ENCODE peak calls at places on chromosomes 2 and 18, in four cellular contexts. One of them, this sample, is unnamed.

GRCh38 chr2:8636041-8636491 is 45.8 kb upstream of the ID2 start:
- DNase-seq in SK-N-SH: no peak
- DNase-seq in HepG2: no peak
- DNase-seq in K562: no peak
- DNase-seq in this sample: no peak

GRCh38 chr2:171083426-171083825 is 77.3 kb downstream of the TLK1 start:
- DNase-seq in K562: no peak
- DNase-seq in HepG2: no peak
- DNase-seq in SK-N-SH: no peak
- DNase-seq in this sample: no peak

GRCh38 chr2:19072161-19072560 is 286.3 kb downstream of the OSR1 start:
- DNase-seq in HepG2: no peak
- DNase-seq in SK-N-SH: no peak
- DNase-seq in K562: no peak
- DNase-seq in this sample: no peak

GRCh38 chr2:122329266-122329665 is 573.8 kb downstream of the TSN start:
- DNase-seq in HepG2: no peak
- DNase-seq in SK-N-SH: no peak
- DNase-seq in K562: no peak
- DNase-seq in this sample: no peak

GRCh38 chr2:58291726-58292430 is 50.8 kb upstream of the FANCL start:
- DNase-seq in SK-N-SH: no peak
- DNase-seq in HepG2: no peak
- DNase-seq in K562: no peak
- DNase-seq in this sample: no peak

GRCh38 chr18:23071285-23071684 is 64.0 kb upstream of the CABLES1 start:
- DNase-seq in SK-N-SH: no peak
- DNase-seq in K562: no peak
- DNase-seq in HepG2: no peak
- DNase-seq in this sample: peak; percentile 83

GRCh38 chr2:23204650-23205049 is 180.3 kb upstream of the KLHL29 start:
- DNase-seq in SK-N-SH: no peak
- DNase-seq in K562: no peak
- DNase-seq in HepG2: no peak
- DNase-seq in this sample: no peak

GRCh38 chr2:65566617-65567016 is 134.2 kb upstream of the SPRED2 start:
- DNase-seq in HepG2: no peak
- DNase-seq in SK-N-SH: no peak
- DNase-seq in K562: no peak
- DNase-seq in this sample: no peak

GRCh38 chr2:43707255-43707654 is 31.0 kb upstream of the C1GALT1C1L start:
- DNase-seq in K562: peak; percentile 65
- DNase-seq in SK-N-SH: no peak
- DNase-seq in HepG2: no peak
- DNase-seq in this sample: no peak

GRCh38 chr18:24930478-24930877 is 421.5 kb downstream of the ZNF521 start:
- DNase-seq in K562: no peak
- DNase-seq in HepG2: no peak
- DNase-seq in SK-N-SH: no peak
- DNase-seq in this sample: no peak

GRCh38 chr2:233354971-233355574 is 779 bp downstream of the DGKD start:
- DNase-seq in HepG2: no peak
- DNase-seq in SK-N-SH: peak; percentile 64
- DNase-seq in K562: no peak
- DNase-seq in this sample: peak; percentile 28

GRCh38 chr2:227783404-227784138 is 30.1 kb upstream of the CCL20 start:
- DNase-seq in K562: no peak
- DNase-seq in SK-N-SH: no peak
- DNase-seq in HepG2: no peak
- DNase-seq in this sample: no peak

GRCh38 chr2:223692227-223692947 is 90.2 kb upstream of the SCG2 start:
- DNase-seq in SK-N-SH: peak; percentile 55
- DNase-seq in HepG2: peak; percentile 54
- DNase-seq in K562: peak; percentile 30
- DNase-seq in this sample: no peak

GRCh38 chr2:222817628-222818027 is 43.2 kb upstream of the ACSL3 start:
- DNase-seq in HepG2: peak; percentile 34
- DNase-seq in K562: no peak
- DNase-seq in SK-N-SH: no peak
- DNase-seq in this sample: no peak

GRCh38 chr18:55688066-55688465 is 100.1 kb upstream of the TCF4 start:
- DNase-seq in K562: no peak
- DNase-seq in SK-N-SH: no peak
- DNase-seq in HepG2: no peak
- DNase-seq in this sample: no peak

GRCh38 chr2:74290466-74291216 is 52.6 kb downstream of the SLC4A5 start:
- DNase-seq in K562: no peak
- DNase-seq in HepG2: no peak
- DNase-seq in SK-N-SH: no peak
- DNase-seq in this sample: no peak

GRCh38 chr2:140551291-140551690 is 1579.5 kb downstream of the LRP1B start:
- DNase-seq in K562: no peak
- DNase-seq in SK-N-SH: no peak
- DNase-seq in HepG2: no peak
- DNase-seq in this sample: no peak

GRCh38 chr2:188984680-188985079 is 10.5 kb downstream of the COL3A1 start:
- DNase-seq in K562: no peak
- DNase-seq in HepG2: no peak
- DNase-seq in SK-N-SH: no peak
- DNase-seq in this sample: no peak

GRCh38 chr2:161166538-161167409 is 6.5 kb downstream of the TANK start:
- DNase-seq in SK-N-SH: no peak
- DNase-seq in K562: no peak
- DNase-seq in HepG2: peak; percentile 74
- DNase-seq in this sample: no peak

GRCh38 chr2:240524963-240525718 is 32.6 kb downstream of the ANKMY1 start:
- DNase-seq in SK-N-SH: no peak
- DNase-seq in HepG2: no peak
- DNase-seq in K562: no peak
- DNase-seq in this sample: peak; percentile 47

GRCh38 chr2:7567646-7568045 is 650.4 kb downstream of the RNF144A start:
- DNase-seq in SK-N-SH: no peak
- DNase-seq in HepG2: no peak
- DNase-seq in K562: no peak
- DNase-seq in this sample: no peak

GRCh38 chr2:9030190-9030589 is 26.7 kb upstream of the MBOAT2 start:
- DNase-seq in K562: no peak
- DNase-seq in HepG2: no peak
- DNase-seq in SK-N-SH: no peak
- DNase-seq in this sample: no peak

GRCh38 chr2:191878576-191879298 is 31.8 kb upstream of the CAVIN2 start:
- DNase-seq in HepG2: no peak
- DNase-seq in SK-N-SH: no peak
- DNase-seq in K562: no peak
- DNase-seq in this sample: no peak

GRCh38 chr2:20650412-20650879 is 452 bp downstream of the HS1BP3 start:
- DNase-seq in HepG2: no peak
- DNase-seq in K562: no peak
- DNase-seq in SK-N-SH: peak; percentile 85
- DNase-seq in this sample: peak; percentile 38

GRCh38 chr2:159362816-159363251 is 76.3 kb upstream of the WDSUB1 start:
- DNase-seq in HepG2: peak; percentile 12
- DNase-seq in K562: no peak
- DNase-seq in SK-N-SH: no peak
- DNase-seq in this sample: peak; percentile 57

GRCh38 chr18:2856499-2856898 is 9.7 kb downstream of the EMILIN2 start:
- DNase-seq in HepG2: no peak
- DNase-seq in SK-N-SH: no peak
- DNase-seq in K562: no peak
- DNase-seq in this sample: peak; percentile 43

GRCh38 chr2:23603156-23603555 is 218.2 kb downstream of the KLHL29 start:
- DNase-seq in SK-N-SH: no peak
- DNase-seq in HepG2: no peak
- DNase-seq in K562: no peak
- DNase-seq in this sample: no peak

GRCh38 chr2:187297806-187298205 is 150.2 kb downstream of the CALCRL start:
- DNase-seq in HepG2: no peak
- DNase-seq in SK-N-SH: no peak
- DNase-seq in K562: no peak
- DNase-seq in this sample: no peak

GRCh38 chr2:113791697-113792590 is 35.5 kb upstream of the SLC35F5 start:
- DNase-seq in SK-N-SH: no peak
- DNase-seq in HepG2: no peak
- DNase-seq in K562: no peak
- DNase-seq in this sample: no peak

GRCh38 chr18:76544511-76545350 is 49.7 kb upstream of the ZNF516 start:
- DNase-seq in SK-N-SH: no peak
- DNase-seq in K562: no peak
- DNase-seq in HepG2: no peak
- DNase-seq in this sample: no peak

GRCh38 chr2:150371066-150371812 is 116.2 kb downstream of the RND3 start:
- DNase-seq in HepG2: no peak
- DNase-seq in K562: no peak
- DNase-seq in SK-N-SH: no peak
- DNase-seq in this sample: no peak

GRCh38 chr2:46073540-46074018 is 223.6 kb upstream of the EPAS1 start:
- DNase-seq in K562: no peak
- DNase-seq in SK-N-SH: peak; percentile 74
- DNase-seq in HepG2: peak; percentile 39
- DNase-seq in this sample: no peak

GRCh38 chr2:111171337-111171930 is 50.7 kb downstream of the BCL2L11 start:
- DNase-seq in HepG2: no peak
- DNase-seq in SK-N-SH: no peak
- DNase-seq in K562: no peak
- DNase-seq in this sample: no peak

GRCh38 chr2:157058161-157058560 is 199.3 kb upstream of the GALNT5 start:
- DNase-seq in SK-N-SH: no peak
- DNase-seq in K562: no peak
- DNase-seq in HepG2: no peak
- DNase-seq in this sample: no peak

GRCh38 chr2:157053876-157054275 is 203.6 kb upstream of the GALNT5 start:
- DNase-seq in HepG2: no peak
- DNase-seq in K562: no peak
- DNase-seq in SK-N-SH: no peak
- DNase-seq in this sample: no peak

GRCh38 chr2:157056200-157056676 is 201.3 kb upstream of the GALNT5 start:
- DNase-seq in HepG2: peak; percentile 69
- DNase-seq in SK-N-SH: no peak
- DNase-seq in K562: no peak
- DNase-seq in this sample: no peak

GRCh38 chr2:157052685-157053224 is 204.8 kb upstream of the GALNT5 start:
- DNase-seq in SK-N-SH: no peak
- DNase-seq in HepG2: peak; percentile 91
- DNase-seq in K562: no peak
- DNase-seq in this sample: no peak

DNA sequence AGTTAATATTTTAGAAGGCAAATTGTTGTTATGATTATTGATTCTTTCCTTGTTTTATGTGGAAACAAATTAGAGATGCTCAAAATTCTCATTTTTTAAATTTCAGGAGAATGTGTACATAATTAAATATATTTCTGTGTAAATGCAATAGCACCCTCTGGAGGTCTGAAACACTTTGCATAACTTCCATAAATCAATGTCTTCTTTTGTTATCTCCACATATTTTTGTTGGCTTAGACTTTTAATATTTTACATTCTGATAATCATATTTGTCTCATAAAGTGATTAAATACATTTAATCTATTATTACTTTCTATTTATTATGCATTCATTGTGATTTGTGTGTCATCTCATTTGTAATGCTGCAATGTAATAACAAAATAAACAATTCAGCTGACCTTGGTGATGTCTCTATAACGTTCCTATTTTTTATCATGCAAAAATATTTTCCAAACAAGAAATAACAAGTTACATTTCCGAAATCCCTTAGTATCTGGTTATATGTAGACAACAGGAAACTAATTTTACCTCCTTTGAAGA is 201.8 kb upstream of the GALNT5 start:
- DNase-seq in HepG2: peak; percentile 27
- DNase-seq in SK-N-SH: no peak
- DNase-seq in K562: peak; percentile 9
- DNase-seq in this sample: no peak
- TF ChIP-seq CTCF in HepG2: peak; percentile 18
- TF ChIP-seq CTCF in SK-N-SH: peak; percentile 80
- TF ChIP-seq CTCF in K562: peak; percentile 14
- TF ChIP-seq CTCF in this sample: no peak

DNA sequence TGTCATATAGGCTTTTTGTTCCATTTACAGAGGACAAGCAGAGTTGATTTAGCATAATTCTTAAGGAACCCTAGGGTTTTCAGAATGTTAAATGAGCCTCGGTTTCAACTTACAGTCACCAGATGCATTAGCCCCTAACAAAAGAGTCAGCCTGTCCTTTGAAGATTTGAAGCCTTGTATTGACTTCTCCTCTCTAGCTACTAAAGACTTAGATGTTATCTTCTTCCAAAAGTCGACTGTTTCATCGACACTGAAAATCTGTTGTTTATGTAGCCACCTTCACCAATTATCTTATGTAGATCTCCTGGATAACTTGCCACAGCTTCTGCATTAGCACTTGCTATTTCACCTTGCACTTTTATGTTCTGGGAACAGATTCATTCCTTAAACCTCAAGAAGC is 31.6 kb upstream of the SOX11 start:
- DNase-seq in HepG2: no peak
- DNase-seq in SK-N-SH: no peak
- DNase-seq in K562: no peak
- DNase-seq in this sample: no peak
- TF ChIP-seq GABPA in HepG2: no peak
- TF ChIP-seq GABPA in SK-N-SH: no peak
- TF ChIP-seq GABPA in K562: no peak
- TF ChIP-seq GABPA in this sample: no peak

GRCh38 chr18:46542545-46542944 is 114.5 kb downstream of the LOXHD1 start:
- DNase-seq in HepG2: no peak
- DNase-seq in SK-N-SH: no peak
- DNase-seq in K562: no peak
- DNase-seq in this sample: no peak
- TF ChIP-seq REST in HepG2: peak; percentile 92
- TF ChIP-seq REST in SK-N-SH: peak; percentile 90
- TF ChIP-seq REST in K562: peak; percentile 61
- TF ChIP-seq REST in this sample: peak; percentile 94

DNA sequence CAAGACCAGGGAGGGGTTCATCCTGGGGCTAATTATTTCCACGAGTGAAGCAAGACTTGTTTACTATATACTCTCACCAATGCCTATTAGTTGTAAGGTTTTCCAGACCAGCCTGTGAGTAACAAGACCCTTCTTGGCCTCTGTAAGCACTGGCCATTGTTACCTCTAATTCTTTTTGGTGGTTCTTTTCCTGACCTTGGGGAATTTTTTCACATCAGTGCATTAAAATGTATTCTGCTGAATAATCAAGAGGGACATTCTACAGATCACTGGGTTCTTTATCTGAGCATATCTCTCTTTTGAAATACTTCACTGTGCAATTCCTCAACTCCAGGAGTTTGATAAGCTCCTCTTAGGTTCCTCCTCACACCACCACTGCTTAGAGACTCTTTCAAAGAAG is 909.9 kb upstream of the ACVR2A start:
- DNase-seq in HepG2: no peak
- DNase-seq in K562: no peak
- DNase-seq in SK-N-SH: no peak
- DNase-seq in this sample: no peak
- TF ChIP-seq CTCF in HepG2: no peak
- TF ChIP-seq CTCF in K562: no peak
- TF ChIP-seq CTCF in SK-N-SH: no peak
- TF ChIP-seq CTCF in this sample: no peak

GRCh38 chr18:43238429-43238828 is 38.9 kb downstream of the SYT4 start:
- DNase-seq in K562: no peak
- DNase-seq in HepG2: no peak
- DNase-seq in SK-N-SH: no peak
- DNase-seq in this sample: no peak

GRCh38 chr18:43236921-43237320 is 40.4 kb downstream of the SYT4 start:
- DNase-seq in HepG2: no peak
- DNase-seq in K562: no peak
- DNase-seq in SK-N-SH: no peak
- DNase-seq in this sample: no peak

GRCh38 chr18:43234889-43235288 is 42.4 kb downstream of the SYT4 start:
- DNase-seq in SK-N-SH: no peak
- DNase-seq in K562: no peak
- DNase-seq in HepG2: no peak
- DNase-seq in this sample: no peak
- TF ChIP-seq GABPA in SK-N-SH: no peak
- TF ChIP-seq GABPA in K562: no peak
- TF ChIP-seq GABPA in HepG2: no peak
- TF ChIP-seq GABPA in this sample: no peak